ENCODE peak calls at places on chromosomes 2 and 18, in seven cellular contexts. T is thoracic aorta; S is CD8-positive, alpha-beta memory T cell; M is body of pancreas; W is SK-N-SH; V is IMR-90; O is uterus. D is an unnamed sample.

GRCh38 chr2:226792155-226792871 is 7.3 kb downstream of the IRS1 start:
- DNase-seq in T (no peak), V (peak; percentile 22), M (no peak), S (no peak), W (peak; percentile 15), O (no peak), D (no peak)

GRCh38 chr2:191352536-191352935 is 107.3 kb downstream of the MYO1B start:
- DNase-seq in T (no peak), V (peak; percentile 87), S (no peak), W (no peak), M (no peak), O (no peak), D (no peak)

GRCh38 chr2:32715391-32715841 is 87.6 kb downstream of the TTC27 start:
- DNase-seq in W (no peak), S (no peak), V (peak; percentile 15), O (no peak), T (no peak), M (no peak), D (no peak)

GRCh38 chr2:152627010-152627957 is 90.0 kb downstream of the PRPF40A start:
- DNase-seq in O (no peak), M (no peak), V (peak; percentile 55), W (peak; percentile 48), S (no peak), T (no peak), D (no peak)

GRCh38 chr2:230893881-230894781 is 29.4 kb downstream of the ITM2C start:
- DNase-seq in W (no peak), V (no peak), T (no peak), S (no peak), O (peak; percentile 5), M (no peak), D (peak; percentile 54)

GRCh38 chr2:236177967-236178909 is 10.1 kb upstream of the GBX2 start:
- DNase-seq in S (no peak), M (peak; percentile 70), O (no peak), V (peak; percentile 30), T (no peak), W (peak; percentile 93), D (peak; percentile 45)

GRCh38 chr18:27605107-27605834 is 420.2 kb upstream of the CHST9 start:
- DNase-seq in M (peak; percentile 71), T (no peak), S (no peak), O (peak; percentile 15), W (peak; percentile 63), V (peak; percentile 65), D (peak; percentile 32)

GRCh38 chr2:137672961-137673552 is 291.2 kb upstream of the HNMT start:
- DNase-seq in W (no peak), O (no peak), V (no peak), M (no peak), T (no peak), S (no peak), D (no peak)

GRCh38 chr18:13473751-13474150 is 252.6 kb downstream of the FAM210A start:
- DNase-seq in M (no peak), V (no peak), T (no peak), O (no peak), S (no peak), W (no peak), D (no peak)

GRCh38 chr2:233491326-233491725 is 75.3 kb downstream of the USP40 start:
- DNase-seq in W (no peak), T (no peak), O (no peak), M (no peak), S (no peak), V (no peak), D (no peak)

GRCh38 chr2:241217320-241218031 is 29.0 kb downstream of the ANO7 start:
- DNase-seq in W (peak; percentile 97), O (peak; percentile 72), M (peak; percentile 78), S (no peak), V (peak; percentile 72), T (peak; percentile 13), D (peak; percentile 79)

GRCh38 chr18:9507565-9508088 is 32.3 kb downstream of the RALBP1 start:
- DNase-seq in T (no peak), S (no peak), W (no peak), O (no peak), V (no peak), M (no peak), D (no peak)

GRCh38 chr2:161150704-161151103 is 9.5 kb upstream of the TANK start:
- DNase-seq in M (no peak), V (no peak), O (no peak), S (no peak), W (no peak), T (no peak), D (no peak)

GRCh38 chr2:161147856-161148255 is 12.4 kb upstream of the TANK start:
- DNase-seq in T (no peak), M (no peak), S (no peak), V (no peak), O (no peak), W (no peak), D (no peak)

GRCh38 chr2:161146996-161147395 is 13.2 kb upstream of the TANK start:
- DNase-seq in S (no peak), V (no peak), M (no peak), O (no peak), W (no peak), T (no peak), D (no peak)

GRCh38 chr2:161152302-161152701 is 7.9 kb upstream of the TANK start:
- DNase-seq in S (no peak), W (no peak), O (no peak), M (no peak), T (no peak), V (no peak), D (no peak)
- H3K9me3 ChIP-seq in S (peaks cover 12% of the 10 kb centered on the region), W (peaks cover 39% of the 10 kb centered on the region), O (no peaks in the 10 kb centered on the region), M (peaks cover 2% of the 10 kb centered on the region), T (peaks cover 9% of the 10 kb centered on the region), V (peaks cover 5% of the 10 kb centered on the region), D (peaks cover 14% of the 10 kb centered on the region)

GRCh38 chr2:101704816-101705565 is 7.5 kb downstream of the MAP4K4 start:
- DNase-seq in S (no peak), W (no peak), T (no peak), O (no peak), V (peak; percentile 26), M (no peak), D (no peak)

GRCh38 chr2:101704046-101704466 is 6.5 kb downstream of the MAP4K4 start:
- DNase-seq in T (no peak), M (peak; percentile 24), S (no peak), V (peak; percentile 77), O (peak; percentile 71), W (no peak), D (peak; percentile 69)

GRCh38 chr2:101710036-101710689 is 12.7 kb downstream of the MAP4K4 start:
- DNase-seq in O (no peak), W (no peak), S (no peak), T (no peak), V (no peak), M (no peak), D (no peak)

GRCh38 chr2:101706819-101707177 is 9.3 kb downstream of the MAP4K4 start:
- DNase-seq in V (no peak), S (no peak), W (no peak), O (no peak), T (no peak), M (no peak), D (no peak)

GRCh38 chr2:101706121-101706818 is 8.8 kb downstream of the MAP4K4 start:
- DNase-seq in S (no peak), V (no peak), T (no peak), W (no peak), O (no peak), M (no peak), D (no peak)
- H3K4me1 ChIP-seq in S (peaks cover 95% of the 10 kb centered on the region), V (peaks cover 21% of the 10 kb centered on the region), T (peaks cover 32% of the 10 kb centered on the region), W (peaks cover 13% of the 10 kb centered on the region), O (peaks cover 18% of the 10 kb centered on the region), M (peaks cover 45% of the 10 kb centered on the region), D (peaks cover 50% of the 10 kb centered on the region)

GRCh38 chr18:80088823-80089222 is 20.2 kb upstream of the ADNP2 start:
- DNase-seq in W (no peak), T (no peak), S (no peak), V (no peak), M (no peak), O (no peak), D (no peak)

GRCh38 chr18:80088036-80088435 is 21.0 kb upstream of the ADNP2 start:
- DNase-seq in M (no peak), V (no peak), T (no peak), S (no peak), O (no peak), W (no peak), D (no peak)

DNA sequence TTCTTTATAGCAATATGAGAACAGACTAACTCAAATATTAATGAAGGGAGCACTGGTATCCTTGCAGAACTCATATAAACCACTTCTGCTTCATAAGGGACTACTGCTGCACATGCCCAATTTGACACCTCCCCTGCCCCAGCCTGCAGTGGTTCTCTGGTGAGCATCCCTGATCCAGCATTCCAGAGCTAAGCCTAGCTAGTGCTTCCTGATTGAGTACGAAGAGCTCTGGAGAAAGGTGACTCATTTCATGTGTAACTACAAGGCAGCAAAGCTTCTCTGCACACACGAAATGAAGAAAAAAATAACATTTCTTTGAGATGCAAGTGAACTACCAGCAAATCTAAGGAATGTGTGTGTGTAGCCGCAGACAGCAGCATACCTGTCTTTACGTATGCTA is 22.8 kb upstream of the ADNP2 start:
- DNase-seq in O (no peak), W (no peak), T (no peak), M (no peak), S (no peak), V (peak; percentile 49), D (no peak)
- H3K9me3 ChIP-seq in O (no peaks in the 10 kb centered on the region), W (peaks cover 21% of the 10 kb centered on the region), T (peaks cover 32% of the 10 kb centered on the region), M (no peaks in the 10 kb centered on the region), S (no peaks in the 10 kb centered on the region), V (peaks cover 4% of the 10 kb centered on the region), D (peaks cover 21% of the 10 kb centered on the region)

GRCh38 chr2:64400103-64400728 is 53.7 kb upstream of the LGALSL start:
- DNase-seq in V (no peak), W (no peak), O (no peak), T (no peak), S (no peak), M (no peak), D (no peak)

GRCh38 chr2:64396551-64396950 is 57.4 kb upstream of the LGALSL start:
- DNase-seq in W (no peak), O (no peak), M (no peak), V (no peak), T (no peak), S (no peak), D (no peak)

GRCh38 chr2:64399521-64399920 is 54.4 kb upstream of the LGALSL start:
- DNase-seq in S (no peak), W (no peak), V (no peak), T (no peak), O (no peak), M (no peak), D (no peak)

GRCh38 chr2:64400733-64401500 is 53.0 kb upstream of the LGALSL start:
- DNase-seq in O (no peak), V (no peak), T (no peak), S (no peak), W (no peak), M (no peak), D (no peak)

GRCh38 chr2:64398730-64399129 is 55.2 kb upstream of the LGALSL start:
- DNase-seq in O (no peak), S (no peak), M (no peak), V (no peak), T (no peak), W (no peak), D (no peak)
- H3K4me1 ChIP-seq in O (no peaks in the 10 kb centered on the region), S (no peaks in the 10 kb centered on the region), M (peaks cover 26% of the 10 kb centered on the region), V (peaks cover 4% of the 10 kb centered on the region), T (peaks cover 10% of the 10 kb centered on the region), W (no peaks in the 10 kb centered on the region), D (peaks cover 12% of the 10 kb centered on the region)

D was measured in tibial artery.